ENCODE peak calls at places on chromosomes 11 and 22, in seven cellular contexts. S, J, U, D, L, K and X are unnamed samples.
A peak's percentile ranks its signal among the peaks of the same experiment; 100 is the strongest.

GRCh38 chr11:30917859-30918478 is 331.8 kb upstream of the MPPED2 start:
- DNase-seq in S (no peak), J (no peak), U (no peak), D (peak; percentile 39), L (peak; percentile 18), K (no peak), X (peak; percentile 33)

GRCh38 chr11:44263711-44264110 is 46.2 kb downstream of the ALX4 start:
- DNase-seq in S (peak; percentile 60), J (no peak), U (no peak), D (no peak), L (no peak), K (no peak), X (no peak)

GRCh38 chr22:49211176-49211575 is 616.5 kb downstream of the BRD1 start:
- DNase-seq in S (peak; percentile 73), J (no peak), U (no peak), D (no peak), L (no peak), K (no peak), X (no peak)

GRCh38 chr11:69156673-69157155 is 979 bp downstream of the SMIM38 start:
- DNase-seq in S (no peak), J (no peak), U (no peak), D (peak; percentile 65), L (no peak), K (no peak), X (no peak)

GRCh38 chr11:128061321-128061871 is 526.0 kb downstream of the ETS1 start:
- DNase-seq in S (no peak), J (peak; percentile 94), U (no peak), D (peak; percentile 85), L (no peak), K (no peak), X (no peak)

GRCh38 chr22:37485006-37485713 is 1.0 kb downstream of the MFNG start:
- DNase-seq in S (no peak), J (no peak), U (no peak), D (no peak), L (no peak), K (no peak), X (no peak)

GRCh38 chr11:14520902-14521151 is 641 bp upstream of the PSMA1 start:
- DNase-seq in S (no peak), J (no peak), U (no peak), D (no peak), L (no peak), K (no peak), X (no peak)

GRCh38 chr22:31750365-31751284 is 693 bp upstream of the PRR14L start:
- DNase-seq in S (no peak), J (no peak), U (no peak), D (no peak), L (no peak), K (no peak), X (no peak)